ENCODE peak calls at places on chromosomes 12 and 14, in five cellular contexts. Z is IMR-90, O is K562, N is HepG2, Q is HCT116. H is an unnamed sample.

GRCh38 chr12:1575799-1576401 is 18.5 kb downstream of the FBXL14 start:
- DNase-seq in Q (no peak), O (no peak), N (no peak), Z (peak), H (no peak)

GRCh38 chr12:49622501-49623141 is 740 bp upstream of the PRPF40B start:
- DNase-seq in O (no peak), Q (no peak), Z (peak), N (no peak), H (peak)

GRCh38 chr12:127300753-127301152 is 966.2 kb upstream of the TMEM132C start:
- DNase-seq in N (no peak), Z (no peak), O (no peak), Q (no peak), H (no peak)

GRCh38 chr14:44914849-44915248 is 46.9 kb downstream of the KLHL28 start:
- DNase-seq in Q (no peak), Z (peak), O (no peak), N (peak), H (no peak)

GRCh38 chr14:52313903-52314481 is at the start of gene PTGER2:
- DNase-seq in N (no peak), Z (peak), Q (peak), O (peak), H (no peak)

GRCh38 chr12:28086521-28086920 is 103.7 kb upstream of the CCDC91 start:
- DNase-seq in Z (no peak), O (no peak), Q (no peak), N (no peak), H (no peak)

GRCh38 chr14:20802341-20803084 is at the start of gene RNASE1:
- DNase-seq in Z (no peak), O (peak), N (peak), Q (no peak), H (no peak)

GRCh38 chr12:49223122-49223521 is 34.2 kb upstream of the TUBA1A start:
- DNase-seq in Q (no peak), N (no peak), O (no peak), Z (no peak), H (no peak)

GRCh38 chr12:1832801-1833595 is 12.6 kb downstream of the LRTM2 start:
- DNase-seq in Q (no peak), O (no peak), Z (no peak), N (no peak), H (no peak)

GRCh38 chr14:83874662-83875061 is 1655.3 kb upstream of the FLRT2 start:
- DNase-seq in Z (peak), O (no peak), N (no peak), Q (no peak), H (no peak)

GRCh38 chr14:37198273-37198598 is 499 bp downstream of the MIPOL1 start:
- DNase-seq in O (no peak), Z (no peak), N (no peak), Q (no peak), H (no peak)

GRCh38 chr12:31363416-31363809 is 37.5 kb upstream of the SINHCAF start:
- DNase-seq in O (no peak), Q (no peak), Z (no peak), N (no peak), H (no peak)

GRCh38 chr14:104688755-104689619 is at the start of gene INF2:
- DNase-seq in O (peak), N (peak), Q (no peak), Z (peak), H (no peak)

GRCh38 chr12:55712154-55712553 is 3.7 kb upstream of the BLOC1S1 start:
- DNase-seq in N (no peak), Q (no peak), Z (no peak), O (no peak), H (no peak)
- H2AFZ ChIP-seq in N (no peak), Q (no peak), Z (peak), O (peak), H (no peak)

GRCh38 chr12:80162177-80162576 is 62.8 kb downstream of the OTOGL start:
- DNase-seq in O (no peak), Q (no peak), Z (no peak), N (no peak), H (no peak)
- TF ChIP-seq CEBPB in O (no peak), Q (no peak), Z (no peak), N (no peak), H (no peak)

DNA sequence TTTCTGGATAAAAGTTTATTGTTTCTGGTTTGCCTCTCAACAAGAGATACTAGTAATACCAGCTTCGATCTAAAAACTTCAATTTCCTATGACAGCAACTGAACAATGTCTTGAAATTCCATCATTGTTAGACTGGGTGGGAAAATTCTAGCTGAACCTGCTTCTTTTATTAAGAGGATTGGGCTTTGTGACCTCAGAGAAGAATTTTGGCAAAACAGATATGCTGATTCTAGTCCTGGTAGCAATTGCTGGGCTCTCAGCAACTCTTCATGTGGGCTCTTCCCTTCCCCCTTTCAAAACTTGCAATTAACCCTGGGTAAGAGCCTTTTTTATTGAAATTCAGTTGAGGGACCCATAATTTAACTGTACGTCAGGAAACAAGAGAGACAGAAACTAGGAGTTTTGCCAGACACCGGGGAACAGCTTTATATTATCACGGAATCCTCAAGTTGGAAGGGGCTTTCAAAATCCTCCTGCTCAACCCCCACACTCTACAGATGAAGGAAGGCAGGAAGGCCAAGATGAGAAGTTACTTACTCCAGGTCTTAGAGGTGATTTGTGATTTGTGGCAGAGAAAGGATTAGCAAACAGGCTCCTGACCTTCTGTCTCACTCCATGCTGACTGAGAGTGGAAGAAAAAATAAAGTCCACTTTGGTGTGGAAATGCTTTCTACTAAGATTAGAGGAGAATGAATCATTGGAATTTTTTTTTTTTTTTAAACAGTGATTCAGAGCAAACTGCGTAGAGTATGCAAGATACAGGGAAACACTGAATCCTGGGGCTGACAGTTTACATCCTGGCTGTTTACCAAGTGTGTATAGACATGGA is 239.0 kb upstream of the ATP2B1 start:
- DNase-seq in Z (peak), N (no peak), O (no peak), Q (no peak), H (no peak)
- H2AFZ ChIP-seq in Z (peak), N (no peak), O (no peak), Q (peak), H (peak)

DNA sequence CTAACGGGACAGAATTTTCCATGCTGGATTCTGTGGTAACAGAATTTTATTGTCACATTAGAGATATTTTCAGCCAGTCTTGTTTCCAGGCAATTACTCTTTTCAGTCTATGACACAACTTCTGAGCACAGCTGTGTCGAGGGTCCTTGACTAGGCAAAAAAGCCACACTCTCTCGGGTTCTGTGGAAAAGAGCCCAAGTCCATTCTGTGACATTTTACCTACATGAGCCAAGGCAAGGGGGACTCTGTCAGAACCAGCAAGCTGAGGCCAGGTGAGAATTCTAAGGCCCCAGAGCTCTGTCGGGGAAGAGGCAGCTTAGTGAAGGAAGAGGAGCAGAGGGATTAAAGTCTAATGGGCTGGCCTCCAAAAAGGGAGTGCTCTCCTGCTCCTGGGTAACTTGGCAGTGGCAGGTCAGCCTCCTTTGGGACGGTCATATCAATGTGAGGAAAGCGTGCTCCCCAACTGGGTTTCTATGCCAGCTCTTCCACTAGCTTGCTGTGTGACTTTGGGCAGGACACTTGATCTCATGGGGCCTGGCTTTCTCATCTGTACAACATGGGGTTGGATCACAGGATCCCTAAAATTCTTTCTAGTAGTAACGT is 16.0 kb upstream of the RIC8B start:
- DNase-seq in N (no peak), Z (no peak), O (no peak), Q (no peak), H (no peak)
- TF ChIP-seq CEBPB in N (no peak), Z (no peak), O (no peak), Q (no peak), H (no peak)

GRCh38 chr14:78175412-78175811 is 5.2 kb downstream of the NRXN3 start:
- DNase-seq in N (no peak), O (no peak), Q (no peak), Z (no peak), H (no peak)

GRCh38 chr14:78178071-78178470 is 7.9 kb downstream of the NRXN3 start:
- DNase-seq in Z (no peak), O (no peak), Q (no peak), N (no peak), H (no peak)

GRCh38 chr14:78170203-78170602 is at the start of gene NRXN3:
- DNase-seq in O (no peak), Z (no peak), Q (no peak), N (no peak), H (no peak)

GRCh38 chr14:78172428-78172827 is 2.3 kb downstream of the NRXN3 start:
- DNase-seq in Z (no peak), O (no peak), N (no peak), Q (no peak), H (no peak)

DNA sequence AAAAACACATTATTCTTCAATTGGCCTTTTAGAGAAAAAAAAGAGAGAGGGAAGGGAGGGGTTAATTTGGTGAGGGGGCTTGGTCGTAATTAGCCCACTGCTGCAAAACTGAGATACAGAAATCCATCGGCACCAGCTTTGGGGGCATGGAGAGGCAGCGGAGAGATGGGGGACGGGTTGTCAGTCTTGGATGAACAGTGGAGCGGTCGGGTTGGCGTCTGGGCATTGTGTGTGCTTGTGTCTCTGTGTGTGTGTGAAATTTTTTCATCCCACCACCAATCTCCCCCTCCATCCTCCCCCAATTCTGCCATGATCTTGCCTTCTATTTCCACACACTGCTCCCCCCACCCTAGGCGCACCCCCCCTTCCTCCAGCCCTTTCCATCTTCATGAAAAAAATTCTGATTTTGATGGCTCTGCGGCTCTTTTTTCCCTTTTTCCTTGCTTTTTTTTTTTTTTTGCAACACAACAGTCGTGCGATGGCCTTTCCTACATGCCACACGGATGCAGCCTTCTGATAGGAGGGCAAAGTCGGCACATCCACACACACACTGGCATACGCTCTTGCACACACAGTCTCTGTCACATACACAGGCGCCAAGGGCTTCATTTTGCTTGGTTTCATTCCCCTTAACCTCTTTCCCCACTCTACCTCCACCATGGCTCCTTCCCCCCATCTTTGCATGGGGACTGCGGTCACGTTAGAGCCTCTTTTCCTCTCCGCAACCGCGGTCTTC is 3.3 kb downstream of the NRXN3 start:
- DNase-seq in O (no peak), Q (no peak), N (no peak), Z (no peak), H (no peak)
- H2AFZ ChIP-seq in O (no peak), Q (no peak), N (no peak), Z (no peak), H (no peak)

DNA sequence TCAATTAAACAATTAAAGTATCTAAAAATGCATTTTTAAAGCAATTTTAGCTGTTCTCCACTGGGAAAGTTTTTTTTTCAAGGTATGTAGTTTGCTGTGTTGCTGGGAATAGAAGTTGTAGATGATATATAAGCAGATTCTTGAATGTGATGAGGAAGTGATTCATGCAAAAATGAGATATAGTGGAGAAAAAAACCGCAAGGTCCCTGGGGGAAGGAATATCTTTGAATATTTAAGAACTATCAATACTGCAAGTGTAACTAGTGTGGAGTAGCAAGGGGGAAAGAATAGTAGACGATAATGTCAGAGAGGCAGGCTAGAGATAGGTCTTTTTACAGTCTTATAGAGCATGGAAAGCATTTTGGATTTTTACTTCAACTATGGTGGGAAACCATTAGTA is 42.5 kb downstream of the PTCSC3 start:
- DNase-seq in O (no peak), N (no peak), Z (no peak), Q (no peak), H (no peak)
- TF ChIP-seq CEBPB in O (no peak), N (no peak), Z (no peak), Q (no peak), H (no peak)

DNA sequence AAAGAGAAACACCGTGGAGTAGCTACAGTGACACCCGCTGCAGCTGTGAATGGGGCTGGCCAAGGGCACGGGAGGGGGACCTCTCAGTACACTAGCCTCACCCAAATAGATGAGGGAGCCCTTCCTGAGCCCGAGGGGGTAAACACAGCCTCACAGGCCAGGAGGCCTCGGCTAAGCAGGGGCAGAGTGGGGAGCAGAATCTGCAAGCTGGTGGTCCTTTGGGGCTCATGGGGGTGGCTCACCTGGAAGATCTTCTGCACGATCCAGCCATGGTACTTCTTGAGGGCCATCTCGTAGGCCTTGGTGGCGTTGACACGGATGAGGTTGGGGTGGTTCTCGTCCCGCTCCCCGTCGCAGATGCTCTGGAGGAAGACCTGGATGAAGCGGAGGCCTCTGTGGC is 22.2 kb upstream of the TRPV4 start:
- DNase-seq in O (no peak), Q (no peak), N (no peak), Z (no peak), H (no peak)
- H2AFZ ChIP-seq in O (no peak), Q (no peak), N (no peak), Z (no peak), H (no peak)

GRCh38 chr12:69679119-69679518 is 20.0 kb downstream of the BEST3 start:
- DNase-seq in N (no peak), O (no peak), Z (peak), Q (no peak), H (no peak)
- TF ChIP-seq CEBPB in N (no peak), O (no peak), Z (no peak), Q (no peak), H (no peak)

GRCh38 chr12:20370001-20370381 is 1.7 kb downstream of the PDE3A start:
- DNase-seq in Q (no peak), Z (no peak), N (no peak), O (no peak), H (no peak)

GRCh38 chr12:20366776-20367409 is 1.4 kb upstream of the PDE3A start:
- DNase-seq in Z (no peak), Q (no peak), N (no peak), O (no peak), H (no peak)

GRCh38 chr12:20367731-20368652 is at the start of gene PDE3A:
- DNase-seq in O (no peak), N (no peak), Z (peak), Q (peak), H (no peak)

GRCh38 chr12:20369164-20370000 is 1.0 kb downstream of the PDE3A start:
- DNase-seq in O (no peak), Z (peak), Q (no peak), N (no peak), H (no peak)

GRCh38 chr12:20368653-20369163 is 371 bp downstream of the PDE3A start:
- DNase-seq in N (no peak), Z (peak), Q (no peak), O (no peak), H (no peak)
- H2AFZ ChIP-seq in N (no peak), Z (peak), Q (peak), O (no peak), H (no peak)